ENCODE peak calls at places on chromosomes 4 and X, in nine cellular contexts. One of them, this sample, is unnamed.

GRCh38 chrX:71846429-71846828 is 64.2 kb upstream of the NHSL2 start:
- DNase-seq in activated naive CD8-positive, alpha-beta T cell treated with anti-CD3 and anti-CD28 coated beads for 36 hours: no peak
- DNase-seq in stromal cell of bone marrow: peak; percentile 15
- DNase-seq in T-helper 22 cell: no peak
- DNase-seq in mesothelial cell of epicardium: no peak
- DNase-seq in lower leg skin: no peak
- DNase-seq in HuH-7: no peak
- DNase-seq in AG04449: no peak
- DNase-seq in GM12892: no peak
- DNase-seq in this sample: no peak

GRCh38 chrX:123173833-123174232 is 10.2 kb upstream of the GRIA3 start:
- DNase-seq in GM12892: no peak
- DNase-seq in T-helper 22 cell: no peak
- DNase-seq in AG04449: no peak
- DNase-seq in HuH-7: no peak
- DNase-seq in stromal cell of bone marrow: no peak
- DNase-seq in mesothelial cell of epicardium: no peak
- DNase-seq in lower leg skin: no peak
- DNase-seq in activated naive CD8-positive, alpha-beta T cell treated with anti-CD3 and anti-CD28 coated beads for 36 hours: no peak
- DNase-seq in this sample: no peak

GRCh38 chr4:177427097-177427665 is 15.1 kb downstream of the AGA start:
- DNase-seq in AG04449: peak; percentile 21
- DNase-seq in GM12892: no peak
- DNase-seq in mesothelial cell of epicardium: no peak
- DNase-seq in HuH-7: no peak
- DNase-seq in lower leg skin: no peak
- DNase-seq in activated naive CD8-positive, alpha-beta T cell treated with anti-CD3 and anti-CD28 coated beads for 36 hours: no peak
- DNase-seq in T-helper 22 cell: no peak
- DNase-seq in stromal cell of bone marrow: peak; percentile 9
- DNase-seq in this sample: no peak

GRCh38 chrX:153968754-153969124 is 2.9 kb downstream of the HCFC1 start:
- DNase-seq in AG04449: no peak
- DNase-seq in lower leg skin: no peak
- DNase-seq in mesothelial cell of epicardium: no peak
- DNase-seq in activated naive CD8-positive, alpha-beta T cell treated with anti-CD3 and anti-CD28 coated beads for 36 hours: peak; percentile 54
- DNase-seq in T-helper 22 cell: no peak
- DNase-seq in GM12892: no peak
- DNase-seq in stromal cell of bone marrow: no peak
- DNase-seq in HuH-7: no peak
- DNase-seq in this sample: no peak

GRCh38 chr4:1973218-1973617 is 35.6 kb downstream of the NELFA start:
- DNase-seq in GM12892: no peak
- DNase-seq in lower leg skin: no peak
- DNase-seq in T-helper 22 cell: no peak
- DNase-seq in stromal cell of bone marrow: no peak
- DNase-seq in mesothelial cell of epicardium: no peak
- DNase-seq in AG04449: no peak
- DNase-seq in activated naive CD8-positive, alpha-beta T cell treated with anti-CD3 and anti-CD28 coated beads for 36 hours: no peak
- DNase-seq in HuH-7: no peak
- DNase-seq in this sample: no peak

GRCh38 chr4:159283697-159284492 is 181.0 kb downstream of the RAPGEF2 start:
- DNase-seq in stromal cell of bone marrow: no peak
- DNase-seq in T-helper 22 cell: no peak
- DNase-seq in GM12892: no peak
- DNase-seq in mesothelial cell of epicardium: no peak
- DNase-seq in AG04449: peak; percentile 73
- DNase-seq in lower leg skin: no peak
- DNase-seq in HuH-7: no peak
- DNase-seq in activated naive CD8-positive, alpha-beta T cell treated with anti-CD3 and anti-CD28 coated beads for 36 hours: no peak
- DNase-seq in this sample: no peak

GRCh38 chrX:17359500-17359899 is 15.5 kb upstream of the NHS start:
- DNase-seq in HuH-7: no peak
- DNase-seq in T-helper 22 cell: no peak
- DNase-seq in AG04449: no peak
- DNase-seq in lower leg skin: no peak
- DNase-seq in mesothelial cell of epicardium: no peak
- DNase-seq in stromal cell of bone marrow: no peak
- DNase-seq in activated naive CD8-positive, alpha-beta T cell treated with anti-CD3 and anti-CD28 coated beads for 36 hours: no peak
- DNase-seq in GM12892: no peak
- DNase-seq in this sample: no peak

GRCh38 chrX:39613997-39614679 is 483.6 kb downstream of the BCOR start:
- DNase-seq in lower leg skin: no peak
- DNase-seq in mesothelial cell of epicardium: no peak
- DNase-seq in AG04449: no peak
- DNase-seq in T-helper 22 cell: no peak
- DNase-seq in stromal cell of bone marrow: no peak
- DNase-seq in HuH-7: no peak
- DNase-seq in GM12892: peak; percentile 28
- DNase-seq in activated naive CD8-positive, alpha-beta T cell treated with anti-CD3 and anti-CD28 coated beads for 36 hours: peak; percentile 76
- DNase-seq in this sample: no peak

GRCh38 chr4:92304636-92305035 is 870 bp downstream of the GRID2 start:
- DNase-seq in AG04449: no peak
- DNase-seq in lower leg skin: no peak
- DNase-seq in stromal cell of bone marrow: no peak
- DNase-seq in activated naive CD8-positive, alpha-beta T cell treated with anti-CD3 and anti-CD28 coated beads for 36 hours: no peak
- DNase-seq in T-helper 22 cell: no peak
- DNase-seq in HuH-7: no peak
- DNase-seq in GM12892: no peak
- DNase-seq in mesothelial cell of epicardium: no peak
- DNase-seq in this sample: no peak

GRCh38 chr4:124321370-124321769 is 391.2 kb downstream of the ANKRD50 start:
- DNase-seq in HuH-7: no peak
- DNase-seq in lower leg skin: no peak
- DNase-seq in activated naive CD8-positive, alpha-beta T cell treated with anti-CD3 and anti-CD28 coated beads for 36 hours: no peak
- DNase-seq in T-helper 22 cell: no peak
- DNase-seq in GM12892: no peak
- DNase-seq in AG04449: no peak
- DNase-seq in stromal cell of bone marrow: no peak
- DNase-seq in mesothelial cell of epicardium: no peak
- DNase-seq in this sample: no peak

GRCh38 chr4:25585901-25586523 is 69.6 kb upstream of the SLC34A2 start:
- DNase-seq in stromal cell of bone marrow: no peak
- DNase-seq in HuH-7: no peak
- DNase-seq in lower leg skin: no peak
- DNase-seq in GM12892: no peak
- DNase-seq in AG04449: no peak
- DNase-seq in mesothelial cell of epicardium: no peak
- DNase-seq in T-helper 22 cell: no peak
- DNase-seq in activated naive CD8-positive, alpha-beta T cell treated with anti-CD3 and anti-CD28 coated beads for 36 hours: no peak
- DNase-seq in this sample: no peak

GRCh38 chr4:99855677-99856076 is 38.5 kb downstream of the LAMTOR3 start:
- DNase-seq in mesothelial cell of epicardium: no peak
- DNase-seq in activated naive CD8-positive, alpha-beta T cell treated with anti-CD3 and anti-CD28 coated beads for 36 hours: no peak
- DNase-seq in lower leg skin: no peak
- DNase-seq in HuH-7: no peak
- DNase-seq in AG04449: no peak
- DNase-seq in stromal cell of bone marrow: no peak
- DNase-seq in T-helper 22 cell: no peak
- DNase-seq in GM12892: no peak
- DNase-seq in this sample: no peak

GRCh38 chrX:12961191-12961718 is 13.7 kb upstream of the TMSB4X start:
- DNase-seq in stromal cell of bone marrow: no peak
- DNase-seq in GM12892: no peak
- DNase-seq in activated naive CD8-positive, alpha-beta T cell treated with anti-CD3 and anti-CD28 coated beads for 36 hours: no peak
- DNase-seq in T-helper 22 cell: no peak
- DNase-seq in AG04449: no peak
- DNase-seq in lower leg skin: no peak
- DNase-seq in mesothelial cell of epicardium: no peak
- DNase-seq in HuH-7: no peak
- DNase-seq in this sample: no peak

GRCh38 chrX:9612146-9612505 is 147.3 kb downstream of the TBL1X start:
- DNase-seq in T-helper 22 cell: no peak
- DNase-seq in stromal cell of bone marrow: no peak
- DNase-seq in mesothelial cell of epicardium: no peak
- DNase-seq in HuH-7: no peak
- DNase-seq in lower leg skin: no peak
- DNase-seq in AG04449: no peak
- DNase-seq in GM12892: no peak
- DNase-seq in activated naive CD8-positive, alpha-beta T cell treated with anti-CD3 and anti-CD28 coated beads for 36 hours: no peak
- DNase-seq in this sample: no peak

GRCh38 chr4:70703695-70704332 is 15.5 kb downstream of the UTP3 start:
- DNase-seq in activated naive CD8-positive, alpha-beta T cell treated with anti-CD3 and anti-CD28 coated beads for 36 hours: no peak
- DNase-seq in T-helper 22 cell: no peak
- DNase-seq in AG04449: no peak
- DNase-seq in stromal cell of bone marrow: peak; percentile 41
- DNase-seq in HuH-7: no peak
- DNase-seq in mesothelial cell of epicardium: no peak
- DNase-seq in lower leg skin: no peak
- DNase-seq in GM12892: no peak
- DNase-seq in this sample: peak; percentile 10

GRCh38 chrX:104370089-104370488 is 115.4 kb upstream of the ESX1 start:
- DNase-seq in mesothelial cell of epicardium: no peak
- DNase-seq in AG04449: no peak
- DNase-seq in activated naive CD8-positive, alpha-beta T cell treated with anti-CD3 and anti-CD28 coated beads for 36 hours: no peak
- DNase-seq in stromal cell of bone marrow: no peak
- DNase-seq in lower leg skin: peak; percentile 13
- DNase-seq in HuH-7: peak; percentile 10
- DNase-seq in GM12892: no peak
- DNase-seq in T-helper 22 cell: no peak
- DNase-seq in this sample: no peak

GRCh38 chr4:116303736-116304188 is 781.6 kb downstream of the TRAM1L1 start:
- DNase-seq in activated naive CD8-positive, alpha-beta T cell treated with anti-CD3 and anti-CD28 coated beads for 36 hours: no peak
- DNase-seq in T-helper 22 cell: no peak
- DNase-seq in HuH-7: no peak
- DNase-seq in AG04449: no peak
- DNase-seq in mesothelial cell of epicardium: no peak
- DNase-seq in lower leg skin: no peak
- DNase-seq in stromal cell of bone marrow: no peak
- DNase-seq in GM12892: no peak
- DNase-seq in this sample: no peak

GRCh38 chr4:46715468-46715867 is 193.6 kb downstream of the COX7B2 start:
- DNase-seq in activated naive CD8-positive, alpha-beta T cell treated with anti-CD3 and anti-CD28 coated beads for 36 hours: no peak
- DNase-seq in mesothelial cell of epicardium: no peak
- DNase-seq in stromal cell of bone marrow: no peak
- DNase-seq in T-helper 22 cell: no peak
- DNase-seq in GM12892: no peak
- DNase-seq in lower leg skin: no peak
- DNase-seq in HuH-7: no peak
- DNase-seq in AG04449: no peak
- DNase-seq in this sample: no peak

GRCh38 chrX:9775930-9776329 is 10.3 kb upstream of the GPR143 start:
- DNase-seq in T-helper 22 cell: no peak
- DNase-seq in GM12892: no peak
- DNase-seq in lower leg skin: no peak
- DNase-seq in stromal cell of bone marrow: no peak
- DNase-seq in AG04449: no peak
- DNase-seq in HuH-7: no peak
- DNase-seq in activated naive CD8-positive, alpha-beta T cell treated with anti-CD3 and anti-CD28 coated beads for 36 hours: no peak
- DNase-seq in mesothelial cell of epicardium: no peak
- DNase-seq in this sample: no peak

GRCh38 chrX:50648151-50648550 is 165.8 kb downstream of the SHROOM4 start:
- DNase-seq in T-helper 22 cell: no peak
- DNase-seq in mesothelial cell of epicardium: no peak
- DNase-seq in AG04449: no peak
- DNase-seq in HuH-7: no peak
- DNase-seq in GM12892: no peak
- DNase-seq in activated naive CD8-positive, alpha-beta T cell treated with anti-CD3 and anti-CD28 coated beads for 36 hours: no peak
- DNase-seq in stromal cell of bone marrow: no peak
- DNase-seq in lower leg skin: no peak
- DNase-seq in this sample: no peak

GRCh38 chr4:82957045-82957444 is 53.6 kb downstream of the LIN54 start:
- DNase-seq in HuH-7: no peak
- DNase-seq in activated naive CD8-positive, alpha-beta T cell treated with anti-CD3 and anti-CD28 coated beads for 36 hours: no peak
- DNase-seq in stromal cell of bone marrow: no peak
- DNase-seq in AG04449: no peak
- DNase-seq in T-helper 22 cell: no peak
- DNase-seq in mesothelial cell of epicardium: no peak
- DNase-seq in lower leg skin: no peak
- DNase-seq in GM12892: no peak
- DNase-seq in this sample: no peak

GRCh38 chr4:145734576-145735329 is 54.8 kb downstream of the C4orf51 start:
- DNase-seq in activated naive CD8-positive, alpha-beta T cell treated with anti-CD3 and anti-CD28 coated beads for 36 hours: no peak
- DNase-seq in HuH-7: no peak
- DNase-seq in T-helper 22 cell: no peak
- DNase-seq in stromal cell of bone marrow: peak; percentile 89
- DNase-seq in mesothelial cell of epicardium: no peak
- DNase-seq in lower leg skin: peak; percentile 58
- DNase-seq in AG04449: peak; percentile 95
- DNase-seq in GM12892: no peak
- DNase-seq in this sample: peak; percentile 92

GRCh38 chr4:8457646-8458045 is 17.1 kb downstream of the TRMT44 start:
- DNase-seq in mesothelial cell of epicardium: no peak
- DNase-seq in AG04449: no peak
- DNase-seq in lower leg skin: no peak
- DNase-seq in activated naive CD8-positive, alpha-beta T cell treated with anti-CD3 and anti-CD28 coated beads for 36 hours: no peak
- DNase-seq in GM12892: no peak
- DNase-seq in stromal cell of bone marrow: no peak
- DNase-seq in T-helper 22 cell: no peak
- DNase-seq in HuH-7: no peak
- DNase-seq in this sample: no peak